ENCODE peak calls at places on chromosome 13, in eight cellular contexts. H is SK-N-MC, F is A172, V is Caco-2, R is fibroblast of lung, C is heart left ventricle, D is hepatocyte, P is NCI-H1048. X is an unnamed sample.

GRCh38 chr13:109785141-109785891 is 1.1 kb downstream of the IRS2 start:
- DNase-seq in H (no peak), F (no peak), V (peak), R (peak), C (peak), D (peak), P (no peak), X (peak)

GRCh38 chr13:40963927-40964326 is 55.2 kb downstream of the ELF1 start:
- DNase-seq in H (no peak), F (peak), V (no peak), R (peak), C (no peak), D (peak), P (no peak), X (no peak)

GRCh38 chr13:75219479-75220237 is 262.3 kb downstream of the TBC1D4 start:
- DNase-seq in H (no peak), F (peak), V (peak), R (peak), C (peak), D (peak), P (no peak), X (peak)

GRCh38 chr13:89891416-89891815 is 1456.1 kb upstream of the MIR17HG start:
- DNase-seq in H (no peak), F (no peak), V (no peak), R (no peak), C (no peak), D (no peak), P (no peak), X (no peak)

GRCh38 chr13:113559901-113560644 is 24.5 kb upstream of the TFDP1 start:
- DNase-seq in H (no peak), F (no peak), V (peak), R (no peak), C (no peak), D (no peak), P (no peak), X (no peak)

GRCh38 chr13:34733720-34734119 is 208.3 kb upstream of the NBEA start:
- DNase-seq in H (no peak), F (no peak), V (no peak), R (peak), C (no peak), D (peak), P (no peak), X (no peak)

GRCh38 chr13:112735791-112736190 is 46.0 kb downstream of the ATP11A start:
- DNase-seq in H (no peak), F (no peak), V (no peak), R (no peak), C (no peak), D (no peak), P (no peak), X (peak)

GRCh38 chr13:25738797-25739196 is 313.0 kb downstream of the SHISA2 start:
- DNase-seq in H (no peak), F (no peak), V (no peak), R (no peak), C (no peak), D (peak), P (no peak), X (no peak)

GRCh38 chr13:39604736-39605135 is 1.7 kb upstream of the LHFPL6 start:
- DNase-seq in H (no peak), F (no peak), V (no peak), R (no peak), C (no peak), D (no peak), P (no peak), X (no peak)

GRCh38 chr13:94708971-94709614 is 3.3 kb downstream of the SOX21 start:
- DNase-seq in H (no peak), F (no peak), V (no peak), R (no peak), C (no peak), D (no peak), P (no peak), X (no peak)

GRCh38 chr13:94454334-94454733 is 25.1 kb downstream of the DCT start:
- DNase-seq in H (no peak), F (no peak), V (no peak), R (no peak), C (no peak), D (no peak), P (no peak), X (no peak)

GRCh38 chr13:33351324-33351723 is 65.8 kb upstream of the STARD13 start:
- DNase-seq in H (no peak), F (peak), V (no peak), R (peak), C (no peak), D (no peak), P (no peak), X (no peak)

GRCh38 chr13:48189122-48189521 is 43.9 kb upstream of the ITM2B start:
- DNase-seq in H (no peak), F (no peak), V (no peak), R (no peak), C (no peak), D (no peak), P (no peak), X (no peak)

GRCh38 chr13:73521970-73522549 is 463.3 kb downstream of the KLF5 start:
- DNase-seq in H (no peak), F (no peak), V (no peak), R (peak), C (no peak), D (no peak), P (no peak), X (no peak)

GRCh38 chr13:64553411-64554129 is 2676.6 kb downstream of the PCDH9 start:
- DNase-seq in H (no peak), F (no peak), V (no peak), R (peak), C (no peak), D (no peak), P (no peak), X (no peak)

GRCh38 chr13:110722971-110723370 is 9.5 kb downstream of the ING1 start:
- DNase-seq in H (no peak), F (no peak), V (no peak), R (no peak), C (no peak), D (no peak), P (no peak), X (no peak)

GRCh38 chr13:94028234-94029145 is 451.0 kb downstream of the DCT start:
- DNase-seq in H (no peak), F (no peak), V (no peak), R (no peak), C (no peak), D (no peak), P (peak), X (no peak)

GRCh38 chr13:84339456-84339855 is 457.2 kb upstream of the SLITRK1 start:
- DNase-seq in H (no peak), F (no peak), V (no peak), R (no peak), C (no peak), D (no peak), P (no peak), X (no peak)

GRCh38 chr13:31008400-31009115 is 76.1 kb downstream of the TEX26 start:
- DNase-seq in H (no peak), F (peak), V (no peak), R (peak), C (no peak), D (no peak), P (no peak), X (no peak)

GRCh38 chr13:44373247-44373600 is 400 bp upstream of the SERP2 start:
- DNase-seq in H (no peak), F (no peak), V (no peak), R (no peak), C (no peak), D (no peak), P (no peak), X (no peak)

GRCh38 chr13:98335721-98336120 is 158.7 kb upstream of the RNF113B start:
- DNase-seq in H (no peak), F (no peak), V (no peak), R (no peak), C (no peak), D (no peak), P (no peak), X (no peak)

GRCh38 chr13:103514188-103514587 is 448.0 kb upstream of the SLC10A2 start:
- DNase-seq in H (no peak), F (no peak), V (no peak), R (no peak), C (no peak), D (no peak), P (no peak), X (no peak)

GRCh38 chr13:46951516-46951915 is 54.7 kb upstream of the HTR2A start:
- DNase-seq in H (no peak), F (peak), V (no peak), R (peak), C (no peak), D (no peak), P (no peak), X (no peak)

GRCh38 chr13:39565036-39565949 is 37.7 kb downstream of the LHFPL6 start:
- DNase-seq in H (peak), F (peak), V (peak), R (peak), C (no peak), D (peak), P (peak), X (no peak)

GRCh38 chr13:33197551-33197971 is 88.0 kb downstream of the STARD13 start:
- DNase-seq in H (no peak), F (no peak), V (no peak), R (no peak), C (no peak), D (no peak), P (no peak), X (no peak)

GRCh38 chr13:44340508-44340907 is 33.1 kb upstream of the SERP2 start:
- DNase-seq in H (no peak), F (no peak), V (no peak), R (no peak), C (no peak), D (no peak), P (no peak), X (no peak)

GRCh38 chr13:49711218-49711863 is 20.1 kb upstream of the EBPL start:
- DNase-seq in H (no peak), F (no peak), V (no peak), R (peak), C (no peak), D (peak), P (no peak), X (no peak)

GRCh38 chr13:42656136-42656535 is 82.2 kb downstream of the TNFSF11 start:
- DNase-seq in H (no peak), F (no peak), V (no peak), R (no peak), C (no peak), D (no peak), P (no peak), X (no peak)

GRCh38 chr13:25973576-25973975 is 78.2 kb downstream of the SHISA2 start:
- DNase-seq in H (no peak), F (no peak), V (no peak), R (no peak), C (no peak), D (no peak), P (no peak), X (no peak)

X was measured in upper lobe of left lung.